ENCODE peak calls at places on chromosomes 11 and 22, in five cellular contexts. One of them, this sample, is unnamed.

GRCh38 chr11:94574193-94574961 is 7.2 kb downstream of the PIWIL4 start:
- DNase-seq in HCT116: no peak
- DNase-seq in A549: no peak
- DNase-seq in SK-N-SH: no peak
- DNase-seq in K562: no peak
- DNase-seq in this sample: no peak

GRCh38 chr11:88266919-88267318 is 70.6 kb downstream of the CTSC start:
- DNase-seq in HCT116: no peak
- DNase-seq in A549: no peak
- DNase-seq in SK-N-SH: no peak
- DNase-seq in K562: no peak
- DNase-seq in this sample: no peak

GRCh38 chr11:86676533-86677154 is 4.2 kb upstream of the ME3 start:
- DNase-seq in HCT116: peak
- DNase-seq in A549: no peak
- DNase-seq in SK-N-SH: peak
- DNase-seq in K562: peak
- DNase-seq in this sample: peak

GRCh38 chr11:104538313-104538712 is 359.9 kb downstream of the CASP12 start:
- DNase-seq in HCT116: no peak
- DNase-seq in A549: no peak
- DNase-seq in SK-N-SH: no peak
- DNase-seq in K562: no peak
- DNase-seq in this sample: no peak

GRCh38 chr11:130582994-130583393 is 134.5 kb downstream of the ADAMTS15 start:
- DNase-seq in HCT116: no peak
- DNase-seq in A549: no peak
- DNase-seq in SK-N-SH: no peak
- DNase-seq in K562: no peak
- DNase-seq in this sample: no peak

GRCh38 chr11:110778351-110778750 is 66.1 kb upstream of the ARHGAP20 start:
- DNase-seq in HCT116: no peak
- DNase-seq in A549: no peak
- DNase-seq in SK-N-SH: no peak
- DNase-seq in K562: no peak
- DNase-seq in this sample: no peak

GRCh38 chr22:45742866-45743450 is 71.3 kb downstream of the ATXN10 start:
- DNase-seq in HCT116: no peak
- DNase-seq in A549: no peak
- DNase-seq in SK-N-SH: no peak
- DNase-seq in K562: no peak
- DNase-seq in this sample: no peak

GRCh38 chr22:46469701-46470100 is 67.7 kb downstream of the CELSR1 start:
- DNase-seq in HCT116: no peak
- DNase-seq in A549: no peak
- DNase-seq in SK-N-SH: no peak
- DNase-seq in K562: no peak
- DNase-seq in this sample: no peak

GRCh38 chr11:34866375-34866774 is 49.8 kb downstream of the APIP start:
- DNase-seq in HCT116: no peak
- DNase-seq in A549: no peak
- DNase-seq in SK-N-SH: no peak
- DNase-seq in K562: no peak
- DNase-seq in this sample: no peak

GRCh38 chr11:45455536-45455935 is 169.4 kb upstream of the SYT13 start:
- DNase-seq in HCT116: no peak
- DNase-seq in A549: no peak
- DNase-seq in SK-N-SH: no peak
- DNase-seq in K562: no peak
- DNase-seq in this sample: no peak

GRCh38 chr11:45456686-45457085 is 170.5 kb upstream of the SYT13 start:
- DNase-seq in HCT116: no peak
- DNase-seq in A549: no peak
- DNase-seq in SK-N-SH: no peak
- DNase-seq in K562: no peak
- DNase-seq in this sample: no peak

GRCh38 chr11:45459501-45459900 is 173.4 kb upstream of the SYT13 start:
- DNase-seq in HCT116: no peak
- DNase-seq in A549: no peak
- DNase-seq in SK-N-SH: no peak
- DNase-seq in K562: no peak
- DNase-seq in this sample: no peak

GRCh38 chr11:45458269-45458668 is 172.1 kb upstream of the SYT13 start:
- DNase-seq in HCT116: no peak
- DNase-seq in A549: no peak
- DNase-seq in SK-N-SH: no peak
- DNase-seq in K562: no peak
- DNase-seq in this sample: no peak

DNA sequence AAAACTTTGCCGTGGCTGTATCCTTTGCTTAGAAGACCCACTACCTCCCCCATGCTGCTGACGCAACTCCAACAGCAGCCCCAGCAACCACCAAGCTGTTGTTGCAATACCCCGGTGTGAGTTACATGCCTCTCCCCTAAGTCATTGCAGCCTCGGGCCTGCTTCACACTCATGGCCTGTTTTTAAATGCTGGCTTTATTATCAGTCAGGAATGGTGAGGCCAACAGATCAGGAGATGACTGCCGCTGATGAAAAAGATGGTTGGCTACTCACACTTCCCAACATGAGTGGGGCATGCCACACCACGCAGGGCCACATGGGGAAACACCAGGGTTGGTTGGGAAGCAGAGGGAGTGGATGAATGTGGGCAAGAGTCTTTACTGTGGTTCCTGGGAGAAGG is 171.5 kb upstream of the SYT13 start:
- DNase-seq in HCT116: no peak
- DNase-seq in A549: no peak
- DNase-seq in SK-N-SH: no peak
- DNase-seq in K562: no peak
- DNase-seq in this sample: no peak
- TF ChIP-seq REST in HCT116: no peak
- TF ChIP-seq REST in A549: no peak
- TF ChIP-seq REST in SK-N-SH: no peak
- TF ChIP-seq REST in K562: no peak
- TF ChIP-seq REST in this sample: no peak

GRCh38 chr11:73228268-73229134 is 10.4 kb downstream of the P2RY2 start:
- DNase-seq in HCT116: no peak
- DNase-seq in A549: no peak
- DNase-seq in SK-N-SH: peak
- DNase-seq in K562: no peak
- DNase-seq in this sample: no peak

GRCh38 chr11:73225851-73226250 is 7.8 kb downstream of the P2RY2 start:
- DNase-seq in HCT116: no peak
- DNase-seq in A549: no peak
- DNase-seq in SK-N-SH: no peak
- DNase-seq in K562: no peak
- DNase-seq in this sample: no peak

GRCh38 chr11:73229321-73230275 is 11.5 kb downstream of the P2RY2 start:
- DNase-seq in HCT116: no peak
- DNase-seq in A549: no peak
- DNase-seq in SK-N-SH: peak
- DNase-seq in K562: no peak
- DNase-seq in this sample: no peak

GRCh38 chr11:73226297-73227006 is 8.4 kb downstream of the P2RY2 start:
- DNase-seq in HCT116: no peak
- DNase-seq in A549: no peak
- DNase-seq in SK-N-SH: peak
- DNase-seq in K562: no peak
- DNase-seq in this sample: no peak

GRCh38 chr11:73227571-73228211 is 9.6 kb downstream of the P2RY2 start:
- DNase-seq in HCT116: peak
- DNase-seq in A549: no peak
- DNase-seq in SK-N-SH: peak
- DNase-seq in K562: peak
- DNase-seq in this sample: peak
- TF ChIP-seq REST in HCT116: no peak
- TF ChIP-seq REST in A549: no peak
- TF ChIP-seq REST in SK-N-SH: no peak
- TF ChIP-seq REST in K562: no peak
- TF ChIP-seq REST in this sample: no peak

DNA sequence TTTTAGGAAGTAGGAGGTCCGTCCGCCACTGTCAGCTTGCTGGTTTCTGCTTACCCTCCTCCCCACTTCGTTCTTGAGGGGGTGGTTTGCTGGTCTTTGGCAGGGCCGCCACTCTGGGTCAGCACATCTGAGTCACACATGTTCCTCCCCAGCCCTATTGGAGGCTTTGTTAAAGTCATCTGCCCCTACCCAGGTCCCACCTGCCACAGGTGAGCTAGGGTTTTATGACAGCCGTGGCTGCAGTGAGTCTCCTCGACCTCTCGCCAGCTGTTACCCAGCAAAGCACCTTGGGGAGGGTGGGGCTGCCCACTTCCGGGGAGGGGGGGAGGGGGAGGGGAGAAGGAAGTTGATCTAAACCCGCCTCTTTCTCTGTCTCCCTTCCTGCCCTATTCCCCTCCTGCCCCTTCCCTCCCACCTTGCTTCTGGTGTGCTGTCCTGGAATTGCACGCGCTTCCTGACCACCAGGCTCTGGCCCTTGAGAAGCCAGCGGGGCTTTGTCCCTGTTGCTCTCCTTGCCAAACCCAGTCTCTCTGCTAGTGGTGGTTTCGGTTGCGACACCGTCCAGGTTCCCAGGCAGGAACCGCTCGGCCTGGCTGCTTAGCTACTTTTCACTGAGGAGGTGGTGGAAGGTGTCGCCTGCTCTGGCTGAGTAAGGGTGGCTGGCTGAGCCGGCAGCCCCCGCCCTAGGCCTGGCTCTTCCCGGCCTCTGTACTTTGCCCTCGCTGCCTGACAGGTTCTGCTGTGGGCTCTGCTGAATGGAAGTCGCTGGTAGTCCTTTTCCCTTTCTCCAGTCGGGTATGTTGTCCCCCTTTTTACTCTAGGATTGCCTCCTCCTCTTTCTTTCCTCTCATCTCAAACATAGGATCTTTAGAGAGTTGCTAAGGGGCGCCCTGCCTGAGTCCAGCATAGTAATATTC is 28.5 kb downstream of the RCOR2 start:
- DNase-seq in HCT116: no peak
- DNase-seq in A549: no peak
- DNase-seq in SK-N-SH: no peak
- DNase-seq in K562: peak
- DNase-seq in this sample: peak
- TF ChIP-seq REST in HCT116: no peak
- TF ChIP-seq REST in A549: no peak
- TF ChIP-seq REST in SK-N-SH: no peak
- TF ChIP-seq REST in K562: no peak
- TF ChIP-seq REST in this sample: no peak

GRCh38 chr11:120883404-120884135 is 140.3 kb upstream of the TBCEL start:
- DNase-seq in HCT116: no peak
- DNase-seq in A549: no peak
- DNase-seq in SK-N-SH: peak
- DNase-seq in K562: no peak
- DNase-seq in this sample: no peak
- TF ChIP-seq REST in HCT116: no peak
- TF ChIP-seq REST in A549: no peak
- TF ChIP-seq REST in SK-N-SH: no peak
- TF ChIP-seq REST in K562: no peak
- TF ChIP-seq REST in this sample: no peak

GRCh38 chr11:133896028-133896427 is 50.7 kb upstream of the SPATA19 start:
- DNase-seq in HCT116: no peak
- DNase-seq in A549: no peak
- DNase-seq in SK-N-SH: no peak
- DNase-seq in K562: no peak
- DNase-seq in this sample: no peak
- TF ChIP-seq REST in HCT116: no peak
- TF ChIP-seq REST in A549: no peak
- TF ChIP-seq REST in SK-N-SH: no peak
- TF ChIP-seq REST in K562: no peak
- TF ChIP-seq REST in this sample: no peak

GRCh38 chr22:35434061-35434750 is 34.3 kb downstream of the MCM5 start:
- DNase-seq in HCT116: no peak
- DNase-seq in A549: no peak
- DNase-seq in SK-N-SH: no peak
- DNase-seq in K562: no peak
- DNase-seq in this sample: no peak

GRCh38 chr22:35435201-35435712 is 35.3 kb downstream of the MCM5 start:
- DNase-seq in HCT116: no peak
- DNase-seq in A549: no peak
- DNase-seq in SK-N-SH: no peak
- DNase-seq in K562: no peak
- DNase-seq in this sample: no peak

GRCh38 chr22:35436421-35436820 is 36.5 kb downstream of the MCM5 start:
- DNase-seq in HCT116: no peak
- DNase-seq in A549: no peak
- DNase-seq in SK-N-SH: no peak
- DNase-seq in K562: no peak
- DNase-seq in this sample: no peak

GRCh38 chr22:35439365-35439717 is 39.4 kb downstream of the MCM5 start:
- DNase-seq in HCT116: no peak
- DNase-seq in A549: no peak
- DNase-seq in SK-N-SH: no peak
- DNase-seq in K562: no peak
- DNase-seq in this sample: no peak

DNA sequence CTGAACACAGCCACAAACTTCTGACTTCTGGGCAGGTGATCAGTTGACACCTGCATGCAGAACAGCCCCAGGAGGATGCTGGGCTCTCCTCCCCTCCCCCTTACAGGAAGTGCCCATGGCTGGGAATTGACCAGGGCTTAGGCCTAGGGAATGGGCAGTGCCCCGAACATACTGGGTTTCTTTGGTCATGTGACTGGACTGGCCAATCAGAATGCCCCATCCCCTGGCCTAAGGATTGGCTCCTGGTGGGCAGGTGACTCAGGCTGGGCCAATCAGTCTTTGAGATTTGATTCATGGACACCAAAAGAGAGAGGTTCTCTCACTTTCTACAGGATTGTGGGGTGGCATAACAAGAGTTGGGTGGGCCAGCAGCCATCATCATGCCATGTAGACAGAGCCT is 37.1 kb downstream of the MCM5 start:
- DNase-seq in HCT116: peak
- DNase-seq in A549: peak
- DNase-seq in SK-N-SH: peak
- DNase-seq in K562: peak
- DNase-seq in this sample: peak
- TF ChIP-seq REST in HCT116: no peak
- TF ChIP-seq REST in A549: no peak
- TF ChIP-seq REST in SK-N-SH: no peak
- TF ChIP-seq REST in K562: no peak
- TF ChIP-seq REST in this sample: no peak

GRCh38 chr11:17021550-17021949 is 7.3 kb upstream of the PLEKHA7 start:
- DNase-seq in HCT116: no peak
- DNase-seq in A549: no peak
- DNase-seq in SK-N-SH: peak
- DNase-seq in K562: no peak
- DNase-seq in this sample: peak
- TF ChIP-seq REST in HCT116: no peak
- TF ChIP-seq REST in A549: no peak
- TF ChIP-seq REST in SK-N-SH: no peak
- TF ChIP-seq REST in K562: no peak
- TF ChIP-seq REST in this sample: no peak

This sample was measured in GM23338.